ENCODE peak calls at places on chromosome 13, in six cellular contexts. E is neural progenitor cell, A is HFF-Myc, Y is brain microvascular endothelial cell, F is IMR-90, Z is foreskin fibroblast. L is an unnamed sample.

GRCh38 chr13:24038405-24038804 is 122.1 kb upstream of the SPATA13 start:
- DNase-seq in Y (peak), E (no peak), A (peak), Z (no peak), F (peak), L (no peak)

GRCh38 chr13:99404005-99404755 is 97.0 kb upstream of the GPR183 start:
- DNase-seq in F (no peak), Y (no peak), E (no peak), Z (no peak), A (no peak), L (no peak)

GRCh38 chr13:107466326-107466725 is 749.0 kb downstream of the LIG4 start:
- DNase-seq in Z (no peak), A (no peak), E (no peak), F (peak), Y (peak), L (no peak)

GRCh38 chr13:62003452-62003851 is 587.8 kb upstream of the PCDH20 start:
- DNase-seq in Y (no peak), A (no peak), E (no peak), F (no peak), Z (no peak), L (no peak)

GRCh38 chr13:114095486-114095885 is 36.9 kb downstream of the RASA3 start:
- DNase-seq in Z (no peak), F (no peak), A (no peak), Y (no peak), E (no peak), L (no peak)

GRCh38 chr13:100234524-100235136 is 145.7 kb downstream of the PCCA start:
- DNase-seq in Y (peak), F (peak), Z (peak), E (no peak), A (no peak), L (no peak)

GRCh38 chr13:107644136-107644535 is 571.2 kb downstream of the LIG4 start:
- DNase-seq in Z (no peak), A (no peak), E (no peak), F (no peak), Y (no peak), L (no peak)

GRCh38 chr13:50222569-50223332 is 207.5 kb downstream of the KCNRG start:
- DNase-seq in A (peak), F (peak), Z (peak), Y (peak), E (no peak), L (no peak)

GRCh38 chr13:21071015-21071414 is 9.6 kb upstream of the LATS2 start:
- DNase-seq in Z (no peak), E (no peak), A (no peak), F (no peak), Y (no peak), L (no peak)

GRCh38 chr13:99723847-99724246 is 222.6 kb downstream of the TM9SF2 start:
- DNase-seq in F (no peak), A (no peak), Y (no peak), E (peak), Z (no peak), L (no peak)

GRCh38 chr13:62643799-62644484 is 1228.3 kb upstream of the PCDH20 start:
- DNase-seq in A (no peak), E (peak), Y (no peak), F (no peak), Z (no peak), L (no peak)

GRCh38 chr13:19050901-19051300 is 130.7 kb downstream of the TUBA3C start:
- DNase-seq in A (no peak), Z (no peak), F (no peak), Y (no peak), E (no peak), L (no peak)

GRCh38 chr13:20672772-20673171 is 30.7 kb upstream of the IL17D start:
- DNase-seq in Z (peak), A (no peak), E (no peak), Y (no peak), F (peak), L (peak)

GRCh38 chr13:91744284-91744683 is 345.9 kb downstream of the GPC5 start:
- DNase-seq in Z (no peak), E (no peak), A (no peak), F (no peak), Y (no peak), L (no peak)

GRCh38 chr13:75318138-75318833 is 163.7 kb downstream of the TBC1D4 start:
- DNase-seq in Y (no peak), Z (no peak), E (no peak), F (no peak), A (no peak), L (no peak)

GRCh38 chr13:22357132-22357531 is 686.3 kb downstream of the FGF9 start:
- DNase-seq in Y (no peak), E (no peak), Z (no peak), F (no peak), A (no peak), L (no peak)

GRCh38 chr13:24220086-24220703 is 59.7 kb downstream of the SPATA13 start:
- DNase-seq in E (peak), Y (peak), F (peak), A (peak), Z (peak), L (peak)

GRCh38 chr13:94548382-94549240 is 47.3 kb downstream of the TGDS start:
- DNase-seq in Y (no peak), E (peak), F (peak), A (no peak), Z (peak), L (no peak)

GRCh38 chr13:35953537-35954206 is 177.5 kb downstream of the DCLK1 start:
- DNase-seq in E (peak), F (peak), A (peak), Y (peak), Z (peak), L (peak)

GRCh38 chr13:75458696-75459422 is 23.1 kb downstream of the TBC1D4 start:
- DNase-seq in E (peak), F (no peak), A (no peak), Y (no peak), Z (no peak), L (no peak)

GRCh38 chr13:52356327-52356726 is 49.6 kb downstream of the THSD1 start:
- DNase-seq in F (peak), E (no peak), Z (no peak), A (no peak), Y (peak), L (no peak)

GRCh38 chr13:60167121-60167520 is 3.4 kb upstream of the DIAPH3 start:
- DNase-seq in E (no peak), Y (no peak), F (no peak), A (no peak), Z (no peak), L (no peak)

GRCh38 chr13:107441279-107441678 is 774.1 kb downstream of the LIG4 start:
- DNase-seq in Y (peak), F (peak), A (no peak), Z (no peak), E (no peak), L (no peak)

GRCh38 chr13:77544365-77544764 is 8.9 kb downstream of the SCEL start:
- DNase-seq in F (no peak), A (no peak), Z (no peak), E (no peak), Y (peak), L (no peak)

GRCh38 chr13:97205971-97206370 is 16.2 kb upstream of the MBNL2 start:
- DNase-seq in F (peak), Y (peak), Z (no peak), A (no peak), E (no peak), L (no peak)

GRCh38 chr13:41648314-41648935 is 191.1 kb downstream of the RGCC start:
- DNase-seq in Z (peak), A (no peak), Y (no peak), F (peak), E (no peak), L (no peak)

GRCh38 chr13:73025212-73026012 is 33.4 kb upstream of the KLF5 start:
- DNase-seq in Z (no peak), F (peak), A (no peak), Y (no peak), E (no peak), L (no peak)

GRCh38 chr13:97566907-97567306 is 132.9 kb downstream of the RAP2A start:
- DNase-seq in Z (no peak), E (no peak), A (no peak), Y (no peak), F (no peak), L (no peak)

GRCh38 chr13:23007430-23007829 is 173.3 kb upstream of the SGCG start:
- DNase-seq in E (no peak), F (no peak), Z (no peak), Y (no peak), A (no peak), L (no peak)

GRCh38 chr13:65435590-65435989 is 1794.5 kb downstream of the PCDH9 start:
- DNase-seq in E (no peak), F (no peak), A (no peak), Y (no peak), Z (no peak), L (no peak)

GRCh38 chr13:37869756-37870488 is at the start of gene TRPC4:
- DNase-seq in E (peak), A (peak), F (peak), Y (peak), Z (peak), L (no peak)
- TF ChIP-seq CTCF in E (peak), A (peak), F (peak), Y (peak), Z (peak), L (peak)

GRCh38 chr13:43023244-43023931 is at the start of gene DNAJC15:
- DNase-seq in Y (peak), E (peak), Z (peak), F (peak), A (peak), L (no peak)
- H3K4me3 ChIP-seq in Y (peak), E (peak), Z (peak), F (peak), A (peak), L (peak)

GRCh38 chr13:110109140-110109783 is 197.7 kb downstream of the COL4A1 start:
- DNase-seq in F (no peak), E (no peak), Z (no peak), Y (no peak), A (no peak), L (no peak)
- TF ChIP-seq CTCF in F (no peak), E (no peak), Z (no peak), Y (no peak), A (no peak), L (no peak)

GRCh38 chr13:112053744-112054615 is 13.0 kb upstream of the SOX1 start:
- DNase-seq in Z (no peak), A (no peak), F (no peak), E (peak), Y (no peak), L (no peak)
- H3K4me3 ChIP-seq in Z (no peak), A (no peak), F (no peak), E (peak), Y (no peak), L (no peak)

DNA sequence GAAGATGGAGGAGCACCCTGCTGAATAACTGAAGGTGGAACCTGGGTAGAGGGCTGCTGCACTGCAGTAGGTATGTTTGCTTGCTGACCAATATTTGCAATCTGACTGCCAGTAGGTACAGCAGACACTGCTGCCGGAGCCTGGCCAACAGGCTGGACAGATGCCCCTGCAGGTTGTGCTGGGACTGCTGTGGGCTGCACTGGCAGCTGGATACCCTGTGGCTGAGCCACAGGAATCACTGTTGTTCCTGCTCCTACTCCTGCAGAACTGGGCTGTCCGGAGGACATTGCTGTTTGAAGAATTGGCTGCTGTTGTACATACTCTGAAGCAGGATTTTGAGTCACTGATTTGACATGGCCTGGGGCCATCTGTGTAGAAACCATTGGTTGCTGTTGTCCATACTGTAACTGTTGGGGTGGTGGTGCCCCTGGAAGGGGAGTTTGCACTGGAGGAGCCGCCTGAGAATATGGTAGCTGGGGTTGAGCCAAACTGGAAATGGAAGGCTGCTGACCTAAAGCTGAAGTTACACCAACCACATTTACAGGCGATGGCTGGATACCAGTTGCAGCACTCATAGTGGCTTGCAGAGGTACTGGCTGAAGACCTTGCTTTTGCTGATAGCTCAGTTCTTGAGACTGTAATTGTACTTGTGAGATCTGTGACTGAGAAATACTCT is 2.2 kb downstream of the TSC22D1 start:
- DNase-seq in Y (peak), A (peak), F (peak), E (peak), Z (peak), L (no peak)
- TF ChIP-seq CTCF in Y (peak), A (peak), F (peak), E (peak), Z (peak), L (peak)

GRCh38 chr13:33745370-33746324 is 72.3 kb upstream of the RFC3 start:
- DNase-seq in E (no peak), Y (no peak), Z (no peak), F (no peak), A (no peak), L (no peak)
- H3K4me3 ChIP-seq in E (no peak), Y (no peak), Z (no peak), F (no peak), A (no peak), L (no peak)

GRCh38 chr13:26300140-26300539 is 46.2 kb downstream of the CDK8 start:
- DNase-seq in Y (peak), E (no peak), A (peak), Z (peak), F (peak), L (no peak)
- TF ChIP-seq CTCF in Y (no peak), E (no peak), A (no peak), Z (no peak), F (no peak), L (no peak)

GRCh38 chr13:30400376-30400775 is 21.9 kb upstream of the UBE2L5 start:
- DNase-seq in Y (no peak), Z (no peak), E (no peak), F (no peak), A (no peak), L (no peak)

GRCh38 chr13:30396434-30397075 is 25.7 kb upstream of the UBE2L5 start:
- DNase-seq in F (peak), E (no peak), Y (no peak), A (no peak), Z (no peak), L (no peak)

GRCh38 chr13:30398601-30399072 is 23.7 kb upstream of the UBE2L5 start:
- DNase-seq in E (no peak), Z (no peak), A (no peak), Y (no peak), F (peak), L (no peak)

GRCh38 chr13:30395192-30396158 is 26.8 kb upstream of the UBE2L5 start:
- DNase-seq in E (peak), Z (peak), Y (peak), A (peak), F (peak), L (peak)

DNA sequence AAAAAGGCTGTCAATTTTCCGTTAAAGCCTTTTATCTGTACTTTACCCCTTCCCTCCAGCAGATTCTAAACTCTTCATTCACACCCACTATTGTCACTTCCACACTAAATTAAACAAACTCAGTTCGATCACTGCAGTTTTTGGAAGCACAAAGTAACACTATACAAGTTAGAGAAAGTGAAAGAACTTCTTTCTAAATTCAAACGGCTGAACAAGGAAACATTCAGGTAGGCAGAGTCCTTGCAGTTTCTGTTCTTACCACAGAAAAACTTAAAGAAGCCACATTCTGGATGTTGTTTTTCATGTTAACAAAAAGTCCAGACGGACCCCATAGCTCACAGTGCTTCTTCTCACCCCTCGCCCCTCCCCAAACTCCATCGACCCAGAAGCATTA is 27.5 kb upstream of the UBE2L5 start:
- DNase-seq in A (no peak), F (peak), Z (no peak), E (no peak), Y (no peak), L (no peak)
- H3K4me3 ChIP-seq in A (peak), F (peak), Z (peak), E (no peak), Y (peak), L (peak)

DNA sequence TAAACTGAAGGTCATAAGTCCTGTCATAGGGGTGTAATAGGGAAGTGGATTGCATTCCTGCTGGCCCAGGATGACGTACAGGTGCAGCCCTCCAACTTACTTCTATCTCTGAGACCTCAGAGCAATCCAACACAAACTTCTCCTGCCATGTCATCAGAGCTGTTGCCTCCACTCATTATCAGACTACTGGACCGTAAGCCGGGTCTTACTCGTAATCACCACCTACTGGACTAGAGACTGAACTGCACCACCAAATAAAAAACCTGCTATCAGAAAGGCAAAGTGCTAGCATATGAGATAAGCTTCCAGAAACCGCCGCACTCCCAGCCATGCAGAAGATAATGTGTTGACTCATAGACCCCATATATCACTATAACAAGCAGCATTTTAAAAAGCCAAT is 102.1 kb downstream of the SLITRK1 start:
- DNase-seq in E (peak), Y (peak), A (peak), F (peak), Z (peak), L (no peak)
- TF ChIP-seq CTCF in E (peak), Y (peak), A (peak), F (peak), Z (peak), L (peak)

L was measured in AG04449.